ENCODE peak calls at places on chromosomes 13 and 19, in six cellular contexts. One of them, this sample, is unnamed.

GRCh38 chr19:3785938-3786824 is at the start of gene MATK:
- DNase-seq in SK-N-MC: no peak
- DNase-seq in HL-60: peak
- DNase-seq in stomach: no peak
- DNase-seq in upper lobe of left lung: no peak
- DNase-seq in transverse colon: no peak
- DNase-seq in this sample: no peak

GRCh38 chr19:17248011-17248776 is 2.5 kb upstream of the NR2F6 start:
- DNase-seq in HL-60: no peak
- DNase-seq in transverse colon: peak
- DNase-seq in upper lobe of left lung: no peak
- DNase-seq in SK-N-MC: no peak
- DNase-seq in stomach: peak
- DNase-seq in this sample: no peak

GRCh38 chr19:30664358-30665058 is 292.3 kb downstream of the ZNF536 start:
- DNase-seq in HL-60: no peak
- DNase-seq in SK-N-MC: no peak
- DNase-seq in stomach: peak
- DNase-seq in upper lobe of left lung: no peak
- DNase-seq in transverse colon: no peak
- DNase-seq in this sample: no peak

GRCh38 chr13:71674776-71675352 is 192.1 kb downstream of the DACH1 start:
- DNase-seq in HL-60: no peak
- DNase-seq in stomach: no peak
- DNase-seq in upper lobe of left lung: no peak
- DNase-seq in SK-N-MC: no peak
- DNase-seq in transverse colon: no peak
- DNase-seq in this sample: no peak

GRCh38 chr13:78608705-78609463 is 5.5 kb upstream of the POU4F1 start:
- DNase-seq in upper lobe of left lung: no peak
- DNase-seq in SK-N-MC: no peak
- DNase-seq in transverse colon: no peak
- DNase-seq in stomach: no peak
- DNase-seq in HL-60: no peak
- DNase-seq in this sample: no peak

GRCh38 chr19:13396256-13397080 is 109.8 kb downstream of the CACNA1A start:
- DNase-seq in HL-60: no peak
- DNase-seq in upper lobe of left lung: peak
- DNase-seq in stomach: no peak
- DNase-seq in transverse colon: peak
- DNase-seq in SK-N-MC: no peak
- DNase-seq in this sample: no peak

GRCh38 chr13:88586263-88586662 is 915.1 kb downstream of the SLITRK5 start:
- DNase-seq in SK-N-MC: no peak
- DNase-seq in stomach: no peak
- DNase-seq in HL-60: no peak
- DNase-seq in upper lobe of left lung: no peak
- DNase-seq in transverse colon: no peak
- DNase-seq in this sample: no peak

GRCh38 chr19:3034845-3035541 is 5.9 kb upstream of the TLE2 start:
- DNase-seq in stomach: peak
- DNase-seq in transverse colon: peak
- DNase-seq in HL-60: peak
- DNase-seq in upper lobe of left lung: peak
- DNase-seq in SK-N-MC: no peak
- DNase-seq in this sample: peak

GRCh38 chr19:17777840-17778620 is 16.9 kb upstream of the B3GNT3 start:
- DNase-seq in stomach: peak
- DNase-seq in SK-N-MC: no peak
- DNase-seq in HL-60: peak
- DNase-seq in transverse colon: peak
- DNase-seq in upper lobe of left lung: peak
- DNase-seq in this sample: no peak

GRCh38 chr13:51339354-51339753 is at the start of gene SERPINE3:
- DNase-seq in stomach: no peak
- DNase-seq in HL-60: no peak
- DNase-seq in upper lobe of left lung: no peak
- DNase-seq in SK-N-MC: no peak
- DNase-seq in transverse colon: no peak
- DNase-seq in this sample: no peak

GRCh38 chr19:11767633-11768133 is 883 bp downstream of the ZNF441 start:
- DNase-seq in stomach: peak
- DNase-seq in upper lobe of left lung: peak
- DNase-seq in transverse colon: peak
- DNase-seq in HL-60: peak
- DNase-seq in SK-N-MC: no peak
- DNase-seq in this sample: peak

GRCh38 chr13:41693434-41693833 is 236.1 kb downstream of the RGCC start:
- DNase-seq in HL-60: no peak
- DNase-seq in stomach: no peak
- DNase-seq in upper lobe of left lung: no peak
- DNase-seq in SK-N-MC: no peak
- DNase-seq in transverse colon: no peak
- DNase-seq in this sample: no peak

GRCh38 chr13:43698009-43698408 is 88.8 kb downstream of the ENOX1 start:
- DNase-seq in HL-60: no peak
- DNase-seq in stomach: no peak
- DNase-seq in transverse colon: no peak
- DNase-seq in upper lobe of left lung: no peak
- DNase-seq in SK-N-MC: no peak
- DNase-seq in this sample: no peak

GRCh38 chr19:15200575-15201364 is at the start of gene NOTCH3:
- DNase-seq in transverse colon: no peak
- DNase-seq in SK-N-MC: no peak
- DNase-seq in HL-60: no peak
- DNase-seq in upper lobe of left lung: no peak
- DNase-seq in stomach: no peak
- DNase-seq in this sample: no peak

GRCh38 chr19:50516456-50516855 is 2.7 kb upstream of the ASPDH start:
- DNase-seq in stomach: no peak
- DNase-seq in HL-60: no peak
- DNase-seq in upper lobe of left lung: no peak
- DNase-seq in SK-N-MC: no peak
- DNase-seq in transverse colon: no peak
- DNase-seq in this sample: no peak

GRCh38 chr19:46404039-46404883 is 9.1 kb downstream of the CCDC8 start:
- DNase-seq in HL-60: peak
- DNase-seq in upper lobe of left lung: peak
- DNase-seq in SK-N-MC: no peak
- DNase-seq in stomach: peak
- DNase-seq in transverse colon: peak
- DNase-seq in this sample: peak

GRCh38 chr19:55579766-55580621 is 654 bp downstream of the ZNF579 start:
- DNase-seq in stomach: no peak
- DNase-seq in upper lobe of left lung: no peak
- DNase-seq in transverse colon: no peak
- DNase-seq in SK-N-MC: no peak
- DNase-seq in HL-60: no peak
- DNase-seq in this sample: no peak

GRCh38 chr19:14383898-14384669 is 2.8 kb downstream of the ADGRE5 start:
- DNase-seq in stomach: no peak
- DNase-seq in SK-N-MC: no peak
- DNase-seq in transverse colon: peak
- DNase-seq in HL-60: peak
- DNase-seq in upper lobe of left lung: peak
- DNase-seq in this sample: no peak

GRCh38 chr13:102195566-102196462 is 206.0 kb downstream of the FGF14 start:
- DNase-seq in SK-N-MC: peak
- DNase-seq in upper lobe of left lung: no peak
- DNase-seq in stomach: no peak
- DNase-seq in HL-60: no peak
- DNase-seq in transverse colon: no peak
- DNase-seq in this sample: no peak

GRCh38 chr19:9700229-9700981 is 25.5 kb upstream of the ZNF562 start:
- DNase-seq in transverse colon: no peak
- DNase-seq in HL-60: no peak
- DNase-seq in SK-N-MC: no peak
- DNase-seq in stomach: no peak
- DNase-seq in upper lobe of left lung: no peak
- DNase-seq in this sample: no peak

GRCh38 chr13:42612021-42612765 is 38.2 kb downstream of the TNFSF11 start:
- DNase-seq in SK-N-MC: no peak
- DNase-seq in HL-60: no peak
- DNase-seq in stomach: no peak
- DNase-seq in upper lobe of left lung: no peak
- DNase-seq in transverse colon: no peak
- DNase-seq in this sample: no peak

GRCh38 chr13:97212540-97213146 is 9.5 kb upstream of the MBNL2 start:
- DNase-seq in upper lobe of left lung: no peak
- DNase-seq in transverse colon: peak
- DNase-seq in stomach: peak
- DNase-seq in HL-60: no peak
- DNase-seq in SK-N-MC: no peak
- DNase-seq in this sample: no peak

GRCh38 chr19:18804139-18804601 is 13.1 kb upstream of the COMP start:
- DNase-seq in stomach: no peak
- DNase-seq in HL-60: no peak
- DNase-seq in upper lobe of left lung: no peak
- DNase-seq in transverse colon: no peak
- DNase-seq in SK-N-MC: no peak
- DNase-seq in this sample: no peak

GRCh38 chr13:99307247-99307646 is at the start of gene GPR183:
- DNase-seq in SK-N-MC: no peak
- DNase-seq in stomach: no peak
- DNase-seq in transverse colon: no peak
- DNase-seq in upper lobe of left lung: no peak
- DNase-seq in HL-60: peak
- DNase-seq in this sample: no peak

GRCh38 chr19:18612772-18613588 is at the start of gene TMEM59L:
- DNase-seq in HL-60: no peak
- DNase-seq in SK-N-MC: no peak
- DNase-seq in transverse colon: no peak
- DNase-seq in stomach: no peak
- DNase-seq in upper lobe of left lung: no peak
- DNase-seq in this sample: no peak

DNA sequence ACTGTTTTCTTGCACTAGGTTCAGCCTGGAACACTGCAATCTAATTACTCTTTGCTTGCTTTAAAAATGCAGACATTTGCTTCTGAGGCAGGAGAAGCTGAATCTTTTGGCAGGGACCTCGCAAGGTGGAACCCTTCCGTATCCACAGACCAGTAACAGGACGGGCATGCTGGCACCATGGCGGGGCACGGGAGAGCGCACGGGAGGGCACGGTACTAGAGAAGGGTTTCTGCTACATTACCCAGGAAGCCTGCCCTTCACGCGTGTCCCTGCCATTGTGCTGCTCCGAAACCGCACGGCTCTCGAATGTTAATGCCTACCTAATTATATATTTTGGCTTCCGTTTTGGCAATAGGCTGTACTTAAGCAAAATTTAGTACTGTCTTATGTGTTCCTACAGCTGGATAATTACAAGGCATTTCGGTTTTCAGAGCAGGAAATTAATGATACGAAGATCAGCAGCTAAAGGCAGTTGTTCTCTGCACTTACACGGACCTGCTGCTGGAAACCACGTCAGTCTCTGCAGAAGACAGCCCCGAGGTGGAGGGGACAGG is 430.4 kb downstream of the IRS2 start:
- DNase-seq in transverse colon: no peak
- DNase-seq in SK-N-MC: peak
- DNase-seq in upper lobe of left lung: no peak
- DNase-seq in stomach: no peak
- DNase-seq in HL-60: no peak
- DNase-seq in this sample: no peak
- TF ChIP-seq POLR2AphosphoS5 in transverse colon: no peak
- TF ChIP-seq POLR2AphosphoS5 in SK-N-MC: no peak
- TF ChIP-seq POLR2AphosphoS5 in upper lobe of left lung: no peak
- TF ChIP-seq POLR2AphosphoS5 in stomach: no peak
- TF ChIP-seq POLR2AphosphoS5 in HL-60: no peak
- TF ChIP-seq POLR2AphosphoS5 in this sample: no peak

DNA sequence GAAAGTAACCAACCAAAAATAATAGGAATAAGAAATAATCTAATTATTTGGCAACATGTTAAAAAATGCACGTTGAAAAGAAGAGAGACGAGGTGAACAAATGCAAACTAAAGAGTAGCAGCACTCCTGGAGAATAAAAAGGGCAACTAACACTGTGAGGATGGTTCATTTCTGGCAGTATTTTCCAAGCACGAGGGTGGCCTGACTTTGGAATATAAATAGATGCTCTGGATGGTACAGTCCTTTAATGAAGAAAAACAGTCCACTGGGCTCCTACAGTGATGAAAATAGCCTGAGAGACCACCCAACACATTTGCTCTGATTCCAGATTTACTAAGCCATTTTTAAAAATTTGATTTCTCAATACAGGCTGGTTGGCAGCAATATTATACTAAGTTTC is 17.7 kb upstream of the KLF12 start:
- DNase-seq in upper lobe of left lung: no peak
- DNase-seq in SK-N-MC: no peak
- DNase-seq in transverse colon: no peak
- DNase-seq in HL-60: no peak
- DNase-seq in stomach: no peak
- DNase-seq in this sample: no peak
- H3K27ac ChIP-seq in upper lobe of left lung: no peak
- H3K27ac ChIP-seq in SK-N-MC: no peak
- H3K27ac ChIP-seq in transverse colon: no peak
- H3K27ac ChIP-seq in HL-60: no peak
- H3K27ac ChIP-seq in stomach: no peak
- H3K27ac ChIP-seq in this sample: no peak

GRCh38 chr19:38841180-38841766 is 8.5 kb downstream of the HNRNPL start:
- DNase-seq in HL-60: no peak
- DNase-seq in transverse colon: no peak
- DNase-seq in stomach: no peak
- DNase-seq in upper lobe of left lung: no peak
- DNase-seq in SK-N-MC: no peak
- DNase-seq in this sample: no peak

GRCh38 chr19:38842439-38843174 is 7.2 kb downstream of the HNRNPL start:
- DNase-seq in stomach: no peak
- DNase-seq in HL-60: no peak
- DNase-seq in SK-N-MC: no peak
- DNase-seq in upper lobe of left lung: peak
- DNase-seq in transverse colon: peak
- DNase-seq in this sample: no peak

GRCh38 chr19:38841787-38842438 is 7.9 kb downstream of the HNRNPL start:
- DNase-seq in upper lobe of left lung: no peak
- DNase-seq in transverse colon: no peak
- DNase-seq in stomach: no peak
- DNase-seq in HL-60: no peak
- DNase-seq in SK-N-MC: no peak
- DNase-seq in this sample: no peak

GRCh38 chr19:38844093-38844686 is 5.6 kb downstream of the HNRNPL start:
- DNase-seq in stomach: no peak
- DNase-seq in HL-60: no peak
- DNase-seq in transverse colon: no peak
- DNase-seq in SK-N-MC: no peak
- DNase-seq in upper lobe of left lung: no peak
- DNase-seq in this sample: no peak

GRCh38 chr19:38843175-38843758 is 6.5 kb downstream of the HNRNPL start:
- DNase-seq in transverse colon: no peak
- DNase-seq in HL-60: no peak
- DNase-seq in stomach: no peak
- DNase-seq in SK-N-MC: no peak
- DNase-seq in upper lobe of left lung: no peak
- DNase-seq in this sample: no peak
- TF ChIP-seq POLR2AphosphoS5 in transverse colon: no peak
- TF ChIP-seq POLR2AphosphoS5 in HL-60: no peak
- TF ChIP-seq POLR2AphosphoS5 in stomach: no peak
- TF ChIP-seq POLR2AphosphoS5 in SK-N-MC: no peak
- TF ChIP-seq POLR2AphosphoS5 in upper lobe of left lung: no peak
- TF ChIP-seq POLR2AphosphoS5 in this sample: no peak

GRCh38 chr13:32476021-32476731 is 48.2 kb upstream of the N4BP2L1 start:
- DNase-seq in upper lobe of left lung: no peak
- DNase-seq in stomach: no peak
- DNase-seq in transverse colon: no peak
- DNase-seq in HL-60: no peak
- DNase-seq in SK-N-MC: no peak
- DNase-seq in this sample: no peak
- H3K27ac ChIP-seq in upper lobe of left lung: no peak
- H3K27ac ChIP-seq in stomach: no peak
- H3K27ac ChIP-seq in transverse colon: no peak
- H3K27ac ChIP-seq in HL-60: no peak
- H3K27ac ChIP-seq in SK-N-MC: no peak
- H3K27ac ChIP-seq in this sample: no peak

GRCh38 chr19:48393559-48394330 is at the start of gene GRIN2D:
- DNase-seq in stomach: no peak
- DNase-seq in transverse colon: peak
- DNase-seq in SK-N-MC: no peak
- DNase-seq in upper lobe of left lung: no peak
- DNase-seq in HL-60: no peak
- DNase-seq in this sample: no peak
- TF ChIP-seq POLR2AphosphoS5 in stomach: no peak
- TF ChIP-seq POLR2AphosphoS5 in transverse colon: no peak
- TF ChIP-seq POLR2AphosphoS5 in SK-N-MC: no peak
- TF ChIP-seq POLR2AphosphoS5 in upper lobe of left lung: no peak
- TF ChIP-seq POLR2AphosphoS5 in HL-60: no peak
- TF ChIP-seq POLR2AphosphoS5 in this sample: no peak